ENCODE peak calls at places on chromosomes 1 and 21, in ten cellular contexts. E is retinal pigment epithelial cell; T is BJ; H is adrenal gland; O is ascending aorta; R is CD8-positive, alpha-beta T cell; F is Peyer's patch; Q is RWPE1; V is AG09319; W is progenitor cell of endocrine pancreas. D is an unnamed sample.
A peak's percentile ranks its signal among the peaks of the same experiment; 100 is the strongest.

GRCh38 chr1:185681034-185681633 is 53.1 kb upstream of the HMCN1 start:
- DNase-seq in T (no peak), H (no peak), W (no peak), O (no peak), F (no peak), V (peak; percentile 10), R (no peak), E (peak; percentile 23), Q (peak; percentile 52), D (peak; percentile 40)

GRCh38 chr1:23422313-23422877 is 2.2 kb downstream of the TCEA3 start:
- DNase-seq in W (no peak), V (no peak), E (no peak), F (peak; percentile 38), T (no peak), H (peak; percentile 80), O (peak; percentile 86), Q (no peak), R (peak; percentile 37), D (no peak)

GRCh38 chr21:41141031-41141457 is 26.9 kb upstream of the BACE2 start:
- DNase-seq in H (no peak), W (no peak), R (no peak), O (no peak), E (peak; percentile 48), T (peak; percentile 84), F (no peak), Q (peak; percentile 17), V (no peak), D (no peak)

GRCh38 chr21:46157396-46157986 is 2.1 kb upstream of the FTCD start:
- DNase-seq in H (no peak), T (no peak), V (no peak), F (no peak), W (no peak), E (no peak), Q (no peak), O (peak; percentile 46), R (no peak), D (no peak)

GRCh38 chr1:182608850-182609610 is 4.8 kb upstream of the RGS16 start:
- DNase-seq in F (no peak), Q (no peak), T (no peak), W (no peak), E (no peak), V (no peak), R (no peak), H (no peak), O (no peak), D (no peak)

GRCh38 chr21:42047821-42048613 is 23.1 kb upstream of the UMODL1 start:
- DNase-seq in V (peak; percentile 56), T (peak; percentile 87), E (peak; percentile 34), O (peak; percentile 96), F (no peak), H (peak; percentile 95), R (no peak), W (no peak), Q (no peak), D (no peak)

GRCh38 chr1:207088161-207088560 is 499 bp upstream of the C4BPB start:
- DNase-seq in H (no peak), F (no peak), O (no peak), R (no peak), E (no peak), Q (no peak), V (no peak), T (no peak), W (no peak), D (no peak)

GRCh38 chr1:217482356-217483102 is 148.4 kb downstream of the GPATCH2 start:
- DNase-seq in V (peak; percentile 14), E (peak; percentile 2), T (peak; percentile 27), H (no peak), R (no peak), W (no peak), O (no peak), F (no peak), Q (peak; percentile 13), D (no peak)

GRCh38 chr1:18419123-18419844 is 61.4 kb upstream of the KLHDC7A start:
- DNase-seq in Q (no peak), H (no peak), R (no peak), T (no peak), V (no peak), O (no peak), F (no peak), W (no peak), E (no peak), D (no peak)
- TF ChIP-seq CTCF in Q (no peak), H (no peak), R (no peak), T (no peak), V (no peak), O (no peak), F (no peak), W (no peak), E (no peak), D (no peak)

GRCh38 chr1:2444138-2444591 is 31.8 kb upstream of the PEX10 start:
- DNase-seq in O (no peak), F (no peak), W (no peak), V (no peak), Q (no peak), R (no peak), T (no peak), E (no peak), H (no peak), D (no peak)
- TF ChIP-seq CTCF in O (no peak), F (no peak), W (no peak), V (no peak), Q (no peak), R (no peak), T (no peak), E (no peak), H (no peak), D (no peak)

GRCh38 chr1:223266632-223267172 is 97.3 kb downstream of the SUSD4 start:
- DNase-seq in F (no peak), W (no peak), V (no peak), R (no peak), T (no peak), O (no peak), H (no peak), E (no peak), Q (no peak), D (no peak)
- TF ChIP-seq CTCF in F (no peak), W (no peak), V (no peak), R (no peak), T (no peak), O (no peak), H (no peak), E (no peak), Q (no peak), D (no peak)

DNA sequence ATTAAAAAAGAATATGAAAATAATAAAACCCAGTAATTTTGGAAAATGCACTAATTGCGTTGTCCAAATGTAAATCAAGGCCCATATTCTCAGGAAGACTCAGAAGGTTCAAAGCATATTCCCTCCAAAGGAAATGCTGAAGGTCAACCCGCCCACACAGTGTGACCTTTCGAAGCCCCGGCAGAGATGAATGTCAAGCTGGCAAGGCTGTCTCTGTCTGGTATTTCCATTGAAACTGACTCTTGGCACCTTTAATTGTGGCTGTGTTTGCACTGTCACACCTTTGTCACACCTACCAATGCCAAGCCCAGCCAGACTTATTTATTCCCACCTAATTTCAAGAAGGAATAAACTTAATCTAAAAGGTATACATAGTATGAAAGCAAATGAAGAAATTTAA is 82.5 kb downstream of the NTPCR start:
- DNase-seq in F (no peak), O (no peak), W (no peak), V (no peak), E (no peak), H (no peak), R (no peak), T (no peak), Q (no peak), D (no peak)
- TF ChIP-seq CTCF in F (no peak), O (no peak), W (no peak), V (no peak), E (no peak), H (no peak), R (no peak), T (no peak), Q (no peak), D (no peak)

GRCh38 chr1:45687014-45687752 is 798 bp upstream of the TMEM69 start:
- DNase-seq in O (peak; percentile 99), E (peak; percentile 96), H (peak; percentile 99), V (peak; percentile 97), R (peak; percentile 96), W (peak; percentile 95), F (peak; percentile 96), Q (peak; percentile 97), T (peak; percentile 96), D (peak; percentile 94)

GRCh38 chr1:45686081-45687013 is at the start of gene GPBP1L1:
- DNase-seq in Q (peak; percentile 99), W (peak; percentile 94), E (peak; percentile 89), V (peak; percentile 96), O (peak; percentile 98), F (peak; percentile 96), H (peak; percentile 98), T (peak; percentile 71), R (peak; percentile 98), D (peak; percentile 95)

GRCh38 chr1:45685308-45686080 is 839 bp downstream of the GPBP1L1 start:
- DNase-seq in H (no peak), O (no peak), W (no peak), T (no peak), Q (no peak), E (no peak), V (no peak), F (no peak), R (no peak), D (no peak)

GRCh38 chr1:45684402-45684801 is 1.9 kb downstream of the GPBP1L1 start:
- DNase-seq in E (no peak), Q (no peak), T (no peak), H (no peak), R (no peak), O (no peak), V (no peak), F (no peak), W (no peak), D (no peak)

GRCh38 chr1:45687753-45688737 is at the start of gene TMEM69:
- DNase-seq in V (peak; percentile 79), H (peak; percentile 86), O (peak; percentile 83), F (peak; percentile 58), E (peak; percentile 69), W (peak; percentile 30), Q (peak; percentile 88), T (no peak), R (peak; percentile 71), D (peak; percentile 68)
- TF ChIP-seq CTCF in V (no peak), H (no peak), O (peak; percentile 12), F (peak; percentile 55), E (peak; percentile 10), W (peak; percentile 40), Q (no peak), T (peak; percentile 31), R (no peak), D (no peak)

D was measured in endothelial cell.